ENCODE peak calls at places on chromosomes 13 and 19, in nine cellular contexts. W is right lobe of liver, E is nephron progenitor cell, A is suprapubic skin, N is esophagus squamous epithelium, D is OCI-LY7, L is AG09309, Z is thoracic aorta, R is A549. T is an unnamed sample.

GRCh38 chr19:19530423-19530804 is 1.7 kb downstream of the YJEFN3 start:
- DNase-seq in D (no peak), E (no peak), A (no peak), W (no peak), L (no peak), Z (no peak), N (no peak), R (no peak), T (no peak)

GRCh38 chr13:90454002-90454636 is 893.4 kb upstream of the MIR17HG start:
- DNase-seq in R (no peak), L (no peak), W (no peak), E (no peak), Z (no peak), D (no peak), A (no peak), N (no peak), T (no peak)

GRCh38 chr13:79710376-79710775 is 229.4 kb downstream of the NDFIP2 start:
- DNase-seq in N (no peak), L (peak; percentile 27), R (no peak), E (no peak), D (no peak), Z (no peak), W (no peak), A (no peak), T (peak; percentile 68)

GRCh38 chr13:111337206-111337605 is 16.8 kb downstream of the TEX29 start:
- DNase-seq in Z (no peak), L (peak; percentile 87), R (no peak), D (no peak), E (no peak), W (no peak), A (no peak), N (no peak), T (peak; percentile 73)

GRCh38 chr13:48431987-48432615 is 19.2 kb upstream of the LPAR6 start:
- DNase-seq in W (no peak), E (no peak), A (no peak), D (no peak), Z (no peak), L (no peak), N (no peak), R (no peak), T (no peak)

GRCh38 chr13:30998548-30999140 is 66.2 kb downstream of the TEX26 start:
- DNase-seq in Z (no peak), W (no peak), A (no peak), L (no peak), E (no peak), N (no peak), D (no peak), R (no peak), T (peak; percentile 27)

GRCh38 chr13:61276401-61276800 is 139.2 kb downstream of the PCDH20 start:
- DNase-seq in Z (no peak), L (no peak), D (no peak), N (no peak), A (no peak), E (no peak), R (no peak), W (no peak), T (no peak)

GRCh38 chr13:50129923-50130685 is 114.9 kb downstream of the KCNRG start:
- DNase-seq in W (peak; percentile 61), Z (no peak), E (peak; percentile 58), N (no peak), R (peak; percentile 22), L (no peak), D (peak; percentile 65), A (no peak), T (no peak)

GRCh38 chr19:7860902-7861618 is 13.1 kb downstream of the PRR36 start:
- DNase-seq in W (no peak), N (no peak), L (no peak), Z (no peak), D (no peak), A (no peak), E (no peak), R (no peak), T (no peak)

GRCh38 chr19:7863157-7863970 is 10.8 kb downstream of the PRR36 start:
- DNase-seq in Z (no peak), N (no peak), A (no peak), E (peak; percentile 57), R (no peak), D (no peak), L (no peak), W (peak; percentile 59), T (no peak)

GRCh38 chr19:7862413-7862951 is 11.7 kb downstream of the PRR36 start:
- DNase-seq in A (no peak), R (peak; percentile 73), L (no peak), Z (no peak), E (peak; percentile 99), D (peak; percentile 84), W (peak; percentile 79), N (no peak), T (no peak)

GRCh38 chr19:7860166-7860901 is 13.9 kb downstream of the PRR36 start:
- DNase-seq in R (no peak), D (no peak), Z (no peak), N (no peak), A (no peak), W (no peak), L (no peak), E (no peak), T (no peak)

DNA sequence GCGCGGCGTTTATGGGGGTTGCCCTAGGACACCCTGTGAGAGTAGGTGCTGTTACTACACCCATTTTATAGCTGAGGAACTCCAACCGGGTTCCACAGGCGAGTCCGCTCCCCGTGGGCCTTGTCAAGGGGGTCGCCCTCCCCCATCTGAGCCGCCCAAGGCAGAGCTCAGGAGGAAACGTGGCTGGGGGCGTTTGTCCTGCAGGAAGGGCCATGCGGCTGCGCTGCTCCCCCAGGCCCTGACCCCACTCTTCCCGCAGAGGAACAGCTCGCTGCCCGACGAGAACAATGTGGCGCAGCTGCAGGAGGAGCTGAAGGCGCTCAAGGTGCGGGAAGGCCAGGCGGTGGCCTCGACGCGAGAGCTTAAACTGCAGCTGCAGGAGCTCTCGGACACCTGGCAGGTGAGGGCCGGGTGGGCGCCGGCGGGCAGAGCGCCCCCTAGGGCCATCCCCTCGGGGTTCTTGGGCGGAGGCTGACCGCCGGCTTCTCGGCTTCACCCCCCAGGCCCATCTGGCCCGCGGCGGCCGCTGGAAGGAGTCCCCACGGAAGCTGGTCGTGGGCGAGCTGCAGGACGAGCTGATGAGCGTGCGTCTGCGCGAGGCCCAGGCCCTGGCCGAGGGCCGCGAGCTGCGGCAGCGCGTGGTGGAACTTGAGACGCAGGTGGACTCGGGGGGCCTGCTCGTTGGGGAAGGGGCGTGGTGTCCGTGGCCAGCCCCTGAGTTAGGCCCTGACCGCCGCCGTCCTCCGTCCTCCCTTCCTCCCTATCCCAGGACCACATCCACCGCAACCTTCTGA is 12.4 kb downstream of the PRR36 start:
- DNase-seq in N (no peak), D (no peak), W (peak; percentile 54), A (no peak), L (no peak), R (no peak), Z (no peak), E (no peak), T (no peak)
- TF ChIP-seq CTCF in N (no peak), D (peak; percentile 64), W (no peak), A (no peak), L (no peak), R (peak; percentile 12), Z (no peak), E (peak; percentile 23), T (no peak)

GRCh38 chr19:1924320-1924961 is 16.5 kb upstream of the CSNK1G2 start:
- DNase-seq in N (no peak), A (no peak), W (no peak), D (no peak), L (no peak), R (no peak), E (no peak), Z (no peak), T (no peak)

GRCh38 chr19:1922803-1923202 is 17.6 kb downstream of the ADAT3 start:
- DNase-seq in Z (no peak), E (no peak), R (no peak), D (no peak), A (no peak), W (no peak), L (no peak), N (no peak), T (no peak)

GRCh38 chr19:1921825-1922224 is 16.6 kb downstream of the ADAT3 start:
- DNase-seq in L (no peak), E (no peak), R (no peak), D (no peak), W (no peak), A (no peak), N (no peak), Z (no peak), T (no peak)

GRCh38 chr19:1921326-1921725 is 16.1 kb downstream of the ADAT3 start:
- DNase-seq in N (no peak), Z (no peak), D (no peak), A (no peak), L (no peak), R (no peak), E (no peak), W (no peak), T (no peak)

DNA sequence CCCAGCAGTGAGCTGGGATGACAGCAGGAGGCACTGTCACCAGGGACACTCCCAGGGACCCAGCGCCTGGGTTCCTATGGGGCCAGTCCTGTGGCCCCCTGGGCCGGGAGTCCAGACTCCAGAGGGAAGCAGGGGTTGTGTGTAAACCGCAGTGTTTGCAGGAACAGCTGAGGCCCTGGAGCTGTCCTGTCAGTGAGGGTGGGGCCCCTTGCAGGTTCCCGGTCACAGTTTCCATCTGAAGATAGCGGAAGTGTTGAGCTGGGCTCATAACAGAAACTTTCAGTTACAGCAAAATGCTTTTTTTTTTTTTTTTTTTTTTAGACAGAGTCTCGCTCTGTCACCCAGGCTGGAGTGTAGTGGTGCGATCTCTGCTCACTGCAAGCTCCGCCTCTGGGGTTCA is 17.7 kb upstream of the CSNK1G2 start:
- DNase-seq in D (peak; percentile 69), E (no peak), W (peak; percentile 56), L (no peak), N (no peak), A (no peak), Z (no peak), R (no peak), T (no peak)
- TF ChIP-seq CTCF in D (peak; percentile 21), E (no peak), W (no peak), L (no peak), N (no peak), A (no peak), Z (no peak), R (no peak), T (no peak)

GRCh38 chr13:82739881-82740280 is 1142.4 kb downstream of the SLITRK1 start:
- DNase-seq in A (no peak), D (no peak), Z (no peak), N (no peak), R (no peak), W (no peak), L (no peak), E (no peak), T (no peak)
- TF ChIP-seq CTCF in A (no peak), D (no peak), Z (no peak), N (no peak), R (no peak), W (no peak), L (peak; percentile 47), E (no peak), T (no peak)

DNA sequence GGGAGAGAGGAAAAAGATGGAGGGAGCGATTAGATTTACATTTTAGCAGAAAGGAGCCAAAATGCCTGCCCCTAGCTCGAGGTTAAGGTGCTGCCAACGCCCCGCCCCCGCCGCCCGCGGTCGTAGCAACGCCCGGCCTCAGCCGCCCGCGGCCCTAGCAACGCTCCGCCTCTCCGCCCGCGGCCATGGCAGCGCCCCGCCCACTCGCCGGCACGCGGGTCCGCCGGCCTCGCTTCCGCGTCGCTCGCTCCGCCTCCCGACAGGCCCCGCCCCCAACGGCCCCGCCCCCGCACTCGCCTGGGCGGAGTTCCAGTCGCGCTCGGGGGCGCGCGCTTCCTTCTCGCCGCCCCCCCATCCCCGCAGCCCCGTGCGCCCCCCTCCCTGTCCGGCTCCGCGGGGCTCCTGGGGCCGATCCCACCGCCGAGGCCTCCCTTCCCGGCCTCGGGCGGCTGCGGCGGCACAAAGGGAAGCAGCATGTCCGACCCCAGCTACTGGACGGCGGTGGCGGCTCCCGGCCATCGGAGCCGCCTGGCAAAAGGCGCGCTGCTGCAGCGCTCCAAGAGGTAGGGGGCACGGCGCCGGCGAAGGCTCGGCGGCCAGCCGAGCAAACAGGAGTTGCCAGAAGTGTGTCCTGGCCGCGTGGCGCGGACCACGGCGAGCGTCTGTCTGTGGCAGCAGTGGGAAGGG is 20.3 kb downstream of the MAST3 start:
- DNase-seq in E (peak; percentile 98), Z (no peak), W (peak; percentile 96), R (peak; percentile 70), A (peak; percentile 90), L (no peak), N (no peak), D (peak; percentile 93), T (peak; percentile 34)
- TF ChIP-seq CTCF in E (no peak), Z (no peak), W (no peak), R (no peak), A (no peak), L (no peak), N (no peak), D (no peak), T (no peak)

T was measured in AG09319.